ENCODE peak calls at places on chromosome 11, in ten cellular contexts. S, B, Y, G, R, T, L, M, D and W are unnamed samples.

GRCh38 chr11:74195828-74196227 is 24.7 kb downstream of the PPME1 start:
- DNase-seq in S (no peak), B (no peak), Y (peak; percentile 32), G (no peak), R (no peak), T (peak; percentile 28), L (no peak), M (no peak), D (no peak), W (no peak)

GRCh38 chr11:64343740-64344133 is 3.7 kb downstream of the CCDC88B start:
- DNase-seq in S (no peak), B (no peak), Y (no peak), G (no peak), R (peak; percentile 44), T (peak; percentile 30), L (no peak), M (no peak), D (no peak), W (peak; percentile 73)

GRCh38 chr11:88340366-88340930 is 2.9 kb upstream of the CTSC start:
- DNase-seq in S (no peak), B (no peak), Y (no peak), G (no peak), R (no peak), T (no peak), L (no peak), M (no peak), D (no peak), W (no peak)

GRCh38 chr11:114115406-114116054 is 56.0 kb downstream of the ZBTB16 start:
- DNase-seq in S (no peak), B (no peak), Y (no peak), G (no peak), R (no peak), T (no peak), L (no peak), M (no peak), D (no peak), W (no peak)

GRCh38 chr11:111088872-111089271 is 156.7 kb upstream of the POU2AF2 start:
- DNase-seq in S (no peak), B (no peak), Y (no peak), G (no peak), R (no peak), T (no peak), L (no peak), M (no peak), D (no peak), W (no peak)

GRCh38 chr11:12185914-12186313 is 75.5 kb downstream of the MICAL2 start:
- DNase-seq in S (no peak), B (no peak), Y (peak; percentile 81), G (no peak), R (no peak), T (no peak), L (no peak), M (no peak), D (no peak), W (peak; percentile 49)

GRCh38 chr11:76856111-76856510 is 4.6 kb upstream of the ACER3 start:
- DNase-seq in S (no peak), B (no peak), Y (no peak), G (no peak), R (no peak), T (no peak), L (no peak), M (no peak), D (no peak), W (no peak)

GRCh38 chr11:6988506-6988905 is 31.6 kb downstream of the ZNF214 start:
- DNase-seq in S (no peak), B (no peak), Y (no peak), G (no peak), R (no peak), T (no peak), L (no peak), M (no peak), D (no peak), W (no peak)

GRCh38 chr11:114705280-114706024 is 27.1 kb downstream of the NXPE2 start:
- DNase-seq in S (no peak), B (no peak), Y (no peak), G (no peak), R (no peak), T (no peak), L (no peak), M (no peak), D (peak; percentile 15), W (peak; percentile 15)

GRCh38 chr11:59754494-59754858 is 700 bp upstream of the STX3 start:
- DNase-seq in S (no peak), B (peak; percentile 23), Y (no peak), G (no peak), R (no peak), T (no peak), L (no peak), M (no peak), D (peak; percentile 17), W (no peak)

GRCh38 chr11:17538731-17539130 is 5.5 kb downstream of the USH1C start:
- DNase-seq in S (no peak), B (no peak), Y (no peak), G (no peak), R (no peak), T (no peak), L (no peak), M (no peak), D (no peak), W (no peak)

DNA sequence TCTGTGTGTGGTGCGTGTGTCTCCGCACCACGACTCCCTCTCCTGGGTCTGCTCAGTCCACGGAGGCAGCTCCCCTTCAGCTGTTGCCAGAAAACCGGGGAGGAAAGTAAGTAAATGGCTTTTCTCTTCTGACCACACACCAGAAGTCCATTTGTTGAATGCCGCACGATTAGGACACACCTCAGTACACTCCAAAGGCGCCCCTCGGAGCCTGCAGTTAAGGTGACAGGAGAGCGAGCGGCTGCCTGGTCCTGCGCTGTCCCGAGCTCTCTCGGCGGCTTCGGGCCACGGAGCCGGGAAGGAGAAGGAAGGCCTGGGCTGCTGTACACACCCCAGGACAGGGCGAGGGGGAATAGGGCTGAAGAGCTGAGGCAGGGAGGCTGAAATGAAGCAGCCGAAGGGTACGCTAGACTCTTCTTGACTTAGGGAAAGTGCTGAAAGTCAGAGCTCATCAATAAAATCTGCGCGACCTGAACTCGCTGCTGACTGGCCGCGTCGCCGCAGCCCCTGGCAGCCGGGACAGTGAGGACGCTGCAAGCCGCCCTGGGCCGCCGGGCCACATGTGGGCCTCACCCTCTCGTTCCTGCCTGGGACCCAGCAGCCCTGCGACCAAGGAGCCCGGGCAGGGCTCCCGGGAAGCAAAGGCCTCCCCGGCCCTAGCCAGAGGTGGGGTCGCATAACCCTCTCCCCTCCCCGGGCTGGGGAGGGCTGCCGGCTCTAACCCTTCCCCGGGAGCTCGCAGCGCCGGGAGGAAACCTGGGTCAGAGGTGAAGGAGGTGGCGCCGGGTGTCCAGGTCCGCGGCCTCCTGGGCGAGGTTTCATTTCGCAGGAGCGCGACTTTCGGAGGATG is 1.5 kb upstream of the PAX6 start:
- DNase-seq in S (no peak), B (no peak), Y (peak; percentile 22), G (no peak), R (no peak), T (peak; percentile 42), L (no peak), M (no peak), D (no peak), W (peak; percentile 49)
- H3K4me1 ChIP-seq in S (no peaks in the 10 kb centered on the region), B (peaks cover 15% of the 10 kb centered on the region), Y (peaks cover 6% of the 10 kb centered on the region), G (peaks cover 33% of the 10 kb centered on the region), R (peaks cover 83% of the 10 kb centered on the region), T (peaks cover 36% of the 10 kb centered on the region), L (peaks cover 82% of the 10 kb centered on the region), M (peaks cover 72% of the 10 kb centered on the region), D (peaks cover 22% of the 10 kb centered on the region), W (peaks cover 19% of the 10 kb centered on the region)

DNA sequence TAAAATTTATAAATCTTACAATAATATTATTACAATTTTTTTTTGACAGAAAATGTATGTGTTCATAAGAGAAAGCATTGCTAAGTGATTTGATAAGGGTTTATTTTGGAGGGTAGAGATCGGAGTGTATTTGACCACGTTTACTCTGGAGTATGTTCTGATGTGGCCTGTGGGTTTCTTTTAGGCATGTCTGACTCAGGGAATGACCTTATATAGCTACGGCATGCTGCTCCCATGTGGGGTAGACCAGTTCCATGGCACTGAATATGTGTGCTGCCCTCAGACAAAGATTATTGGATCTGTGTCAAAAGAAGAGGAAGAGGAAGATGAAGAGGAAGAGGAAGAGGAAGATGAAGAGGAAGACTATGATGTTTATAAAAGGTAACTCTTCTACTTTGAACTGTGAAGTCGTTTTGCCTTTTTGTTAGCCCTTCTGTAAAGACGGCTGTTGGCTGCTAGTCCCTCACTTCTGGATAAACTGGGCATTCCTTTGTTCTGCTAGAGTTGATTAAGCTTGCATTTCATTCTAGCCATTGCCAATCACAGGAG is 38.1 kb upstream of the ST14 start:
- DNase-seq in S (no peak), B (no peak), Y (peak; percentile 48), G (no peak), R (no peak), T (no peak), L (no peak), M (no peak), D (no peak), W (no peak)
- H3K27ac ChIP-seq in S (no peak overlapping the region), B (no peak overlapping the region), Y (peak overlapping the region; percentile 84), G (no peak overlapping the region), R (no peak overlapping the region), T (no peak overlapping the region), L (no peak overlapping the region), M (no peak overlapping the region), D (no peak overlapping the region), W (no peak overlapping the region)

DNA sequence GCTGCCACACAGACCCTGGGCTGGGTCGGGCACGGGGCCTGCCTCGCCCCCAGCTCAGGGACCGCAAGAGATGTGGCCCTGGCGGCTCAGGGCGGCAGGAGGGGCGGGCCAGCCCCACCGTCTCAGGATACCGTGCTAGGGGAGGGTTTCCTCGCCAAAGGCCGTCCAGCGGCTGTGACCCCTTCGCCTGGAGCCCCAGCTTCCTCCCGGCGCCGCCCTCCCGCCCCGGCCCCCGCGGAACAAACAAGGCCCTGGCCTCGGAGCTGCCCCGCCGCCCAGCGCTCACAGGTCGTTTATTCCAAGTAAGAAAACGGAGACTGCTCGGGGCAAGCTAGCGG is 543 bp upstream of the AP2A2 start:
- DNase-seq in S (peak; percentile 64), B (no peak), Y (no peak), G (no peak), R (no peak), T (no peak), L (no peak), M (peak; percentile 39), D (no peak), W (peak; percentile 84)
- H3K4me3 ChIP-seq in S (peak overlapping the region; percentile 68), B (peak overlapping the region; percentile 99), Y (peak overlapping the region; percentile 50), G (no peak overlapping the region), R (peak overlapping the region; percentile 61), T (no peak overlapping the region), L (no peak overlapping the region), M (no peak overlapping the region), D (no peak overlapping the region), W (peak overlapping the region; percentile 98)

DNA sequence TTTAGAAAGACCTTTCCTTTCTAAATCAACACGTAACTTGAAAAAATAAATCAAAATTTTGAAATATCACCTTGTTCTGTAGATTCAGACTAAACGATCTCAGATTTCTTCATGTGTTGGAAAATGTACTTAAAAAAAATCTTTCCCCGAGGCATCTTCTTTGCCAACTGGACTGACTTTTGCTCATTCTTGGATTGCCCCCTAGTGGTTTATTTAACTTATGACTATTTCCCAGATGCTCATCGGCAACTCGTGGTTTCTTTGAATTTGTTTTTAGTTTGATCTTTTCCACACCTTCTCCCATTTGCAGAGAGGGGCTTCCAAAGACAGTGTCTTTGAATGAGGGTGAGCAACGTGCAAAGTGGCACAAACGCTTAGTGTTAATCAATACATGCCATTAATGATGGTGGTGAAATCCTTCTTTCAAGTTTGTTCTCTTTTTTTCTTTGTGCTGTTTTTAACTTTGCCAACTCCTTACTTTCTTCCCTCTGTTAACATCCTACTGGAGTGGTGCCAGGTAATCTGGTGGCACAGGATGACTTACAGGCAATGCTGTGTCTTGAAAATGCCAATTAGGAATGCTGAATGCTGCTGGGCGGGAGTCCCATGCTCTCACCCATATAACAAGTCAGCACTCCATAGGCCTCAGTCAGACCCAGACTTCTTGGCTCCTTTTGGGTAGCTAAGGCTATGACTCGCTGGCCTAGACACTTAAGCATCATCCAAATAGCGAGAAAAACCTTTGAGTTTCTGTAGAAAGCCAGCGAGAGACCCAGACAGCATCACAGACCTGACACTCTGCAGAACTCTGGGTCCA is 18.3 kb downstream of the PRSS23 start:
- DNase-seq in S (no peak), B (no peak), Y (peak; percentile 84), G (peak; percentile 34), R (no peak), T (peak; percentile 78), L (peak; percentile 37), M (no peak), D (no peak), W (no peak)
- H3K4me1 ChIP-seq in S (no peaks in the 10 kb centered on the region), B (peaks cover 1% of the 10 kb centered on the region), Y (peaks cover 53% of the 10 kb centered on the region), G (no peaks in the 10 kb centered on the region), R (peaks cover 43% of the 10 kb centered on the region), T (peaks cover 42% of the 10 kb centered on the region), L (no peaks in the 10 kb centered on the region), M (no peaks in the 10 kb centered on the region), D (no peaks in the 10 kb centered on the region), W (peaks cover 7% of the 10 kb centered on the region)